ENCODE peak calls at places on chromosomes 1 and 21, in six cellular contexts. One of them, this sample, is unnamed.

GRCh38 chr1:32937061-32937460 is 27.5 kb downstream of the RNF19B start:
- DNase-seq in GOT3: no peak
- DNase-seq in stimulated activated CD8-positive, alpha-beta memory T cell treated with anti-CD3 and anti-CD28 coated beads, Interleukin-2, amount 100 ng/mL, for 1 hour: no peak
- DNase-seq in T-helper 2 cell: no peak
- DNase-seq in DMS153: no peak
- DNase-seq in ACHN: no peak
- DNase-seq in this sample: no peak

GRCh38 chr21:28804089-28804670 is 188.5 kb downstream of the LTN1 start:
- DNase-seq in GOT3: no peak
- DNase-seq in stimulated activated CD8-positive, alpha-beta memory T cell treated with anti-CD3 and anti-CD28 coated beads, Interleukin-2, amount 100 ng/mL, for 1 hour: no peak
- DNase-seq in T-helper 2 cell: no peak
- DNase-seq in DMS153: no peak
- DNase-seq in ACHN: no peak
- DNase-seq in this sample: no peak

GRCh38 chr21:41640756-41641509 is 125.9 kb downstream of the RIPK4 start:
- DNase-seq in GOT3: no peak
- DNase-seq in stimulated activated CD8-positive, alpha-beta memory T cell treated with anti-CD3 and anti-CD28 coated beads, Interleukin-2, amount 100 ng/mL, for 1 hour: no peak
- DNase-seq in T-helper 2 cell: no peak
- DNase-seq in DMS153: no peak
- DNase-seq in ACHN: no peak
- DNase-seq in this sample: no peak

GRCh38 chr1:39144943-39145650 is 59.4 kb upstream of the MACF1 start:
- DNase-seq in GOT3: no peak
- DNase-seq in stimulated activated CD8-positive, alpha-beta memory T cell treated with anti-CD3 and anti-CD28 coated beads, Interleukin-2, amount 100 ng/mL, for 1 hour: no peak
- DNase-seq in T-helper 2 cell: no peak
- DNase-seq in DMS153: no peak
- DNase-seq in ACHN: no peak
- DNase-seq in this sample: no peak

GRCh38 chr1:74357150-74357549 is 122.0 kb downstream of the TNNI3K start:
- DNase-seq in GOT3: no peak
- DNase-seq in stimulated activated CD8-positive, alpha-beta memory T cell treated with anti-CD3 and anti-CD28 coated beads, Interleukin-2, amount 100 ng/mL, for 1 hour: no peak
- DNase-seq in T-helper 2 cell: no peak
- DNase-seq in DMS153: no peak
- DNase-seq in ACHN: no peak
- DNase-seq in this sample: no peak

GRCh38 chr1:215119719-215120118 is 37.2 kb downstream of the KCNK2 start:
- DNase-seq in GOT3: no peak
- DNase-seq in stimulated activated CD8-positive, alpha-beta memory T cell treated with anti-CD3 and anti-CD28 coated beads, Interleukin-2, amount 100 ng/mL, for 1 hour: no peak
- DNase-seq in T-helper 2 cell: no peak
- DNase-seq in DMS153: no peak
- DNase-seq in ACHN: no peak
- DNase-seq in this sample: no peak

GRCh38 chr21:16088121-16088520 is 358.3 kb downstream of the USP25 start:
- DNase-seq in GOT3: no peak
- DNase-seq in stimulated activated CD8-positive, alpha-beta memory T cell treated with anti-CD3 and anti-CD28 coated beads, Interleukin-2, amount 100 ng/mL, for 1 hour: no peak
- DNase-seq in T-helper 2 cell: no peak
- DNase-seq in DMS153: no peak
- DNase-seq in ACHN: no peak
- DNase-seq in this sample: no peak

GRCh38 chr1:8015036-8015808 is 10.9 kb downstream of the ERRFI1 start:
- DNase-seq in GOT3: no peak
- DNase-seq in stimulated activated CD8-positive, alpha-beta memory T cell treated with anti-CD3 and anti-CD28 coated beads, Interleukin-2, amount 100 ng/mL, for 1 hour: no peak
- DNase-seq in T-helper 2 cell: no peak
- DNase-seq in DMS153: peak
- DNase-seq in ACHN: peak
- DNase-seq in this sample: no peak

GRCh38 chr1:36297062-36297461 is 9.1 kb upstream of the SH3D21 start:
- DNase-seq in GOT3: no peak
- DNase-seq in stimulated activated CD8-positive, alpha-beta memory T cell treated with anti-CD3 and anti-CD28 coated beads, Interleukin-2, amount 100 ng/mL, for 1 hour: no peak
- DNase-seq in T-helper 2 cell: no peak
- DNase-seq in DMS153: no peak
- DNase-seq in ACHN: no peak
- DNase-seq in this sample: no peak

GRCh38 chr1:216560527-216560926 is 137.3 kb upstream of the USH2A start:
- DNase-seq in GOT3: no peak
- DNase-seq in stimulated activated CD8-positive, alpha-beta memory T cell treated with anti-CD3 and anti-CD28 coated beads, Interleukin-2, amount 100 ng/mL, for 1 hour: no peak
- DNase-seq in T-helper 2 cell: no peak
- DNase-seq in DMS153: peak
- DNase-seq in ACHN: no peak
- DNase-seq in this sample: no peak

GRCh38 chr1:209890606-209891330 is 47.2 kb upstream of the SYT14 start:
- DNase-seq in GOT3: no peak
- DNase-seq in stimulated activated CD8-positive, alpha-beta memory T cell treated with anti-CD3 and anti-CD28 coated beads, Interleukin-2, amount 100 ng/mL, for 1 hour: no peak
- DNase-seq in T-helper 2 cell: no peak
- DNase-seq in DMS153: no peak
- DNase-seq in ACHN: no peak
- DNase-seq in this sample: no peak

GRCh38 chr1:213884942-213885341 is 102.8 kb upstream of the PROX1 start:
- DNase-seq in GOT3: no peak
- DNase-seq in stimulated activated CD8-positive, alpha-beta memory T cell treated with anti-CD3 and anti-CD28 coated beads, Interleukin-2, amount 100 ng/mL, for 1 hour: no peak
- DNase-seq in T-helper 2 cell: no peak
- DNase-seq in DMS153: no peak
- DNase-seq in ACHN: no peak
- DNase-seq in this sample: no peak

GRCh38 chr1:90537606-90538362 is 179.3 kb downstream of the BARHL2 start:
- DNase-seq in GOT3: no peak
- DNase-seq in stimulated activated CD8-positive, alpha-beta memory T cell treated with anti-CD3 and anti-CD28 coated beads, Interleukin-2, amount 100 ng/mL, for 1 hour: no peak
- DNase-seq in T-helper 2 cell: no peak
- DNase-seq in DMS153: no peak
- DNase-seq in ACHN: no peak
- DNase-seq in this sample: no peak

GRCh38 chr21:16154961-16155360 is 425.2 kb downstream of the USP25 start:
- DNase-seq in GOT3: no peak
- DNase-seq in stimulated activated CD8-positive, alpha-beta memory T cell treated with anti-CD3 and anti-CD28 coated beads, Interleukin-2, amount 100 ng/mL, for 1 hour: no peak
- DNase-seq in T-helper 2 cell: no peak
- DNase-seq in DMS153: no peak
- DNase-seq in ACHN: no peak
- DNase-seq in this sample: no peak